ENCODE peak calls at places on chromosome 20, in four cellular contexts. One of them, this sample, is unnamed. For H3K79me2, the result is how much of the 10 kb centered on the place peaks cover.

GRCh38 chr20:2800590-2801458 is at the start of gene CPXM1:
- DNase-seq in HepG2: peak
- DNase-seq in GM12878: no peak
- DNase-seq in K562: peak
- DNase-seq in this sample: peak

GRCh38 chr20:62696999-62697398 is 11.6 kb upstream of the NTSR1 start:
- DNase-seq in HepG2: no peak
- DNase-seq in GM12878: no peak
- DNase-seq in K562: no peak
- DNase-seq in this sample: no peak

GRCh38 chr20:18692453-18692852 is 104.6 kb downstream of the DTD1 start:
- DNase-seq in HepG2: no peak
- DNase-seq in GM12878: no peak
- DNase-seq in K562: no peak
- DNase-seq in this sample: no peak

GRCh38 chr20:25253606-25254275 is 5.9 kb downstream of the PYGB start:
- DNase-seq in HepG2: no peak
- DNase-seq in GM12878: no peak
- DNase-seq in K562: no peak
- DNase-seq in this sample: no peak

GRCh38 chr20:19285424-19285823 is 73.0 kb downstream of the SLC24A3 start:
- DNase-seq in HepG2: no peak
- DNase-seq in GM12878: no peak
- DNase-seq in K562: no peak
- DNase-seq in this sample: no peak

GRCh38 chr20:9977629-9978028 is 57.2 kb upstream of the ANKEF1 start:
- DNase-seq in HepG2: peak
- DNase-seq in GM12878: no peak
- DNase-seq in K562: no peak
- DNase-seq in this sample: no peak

GRCh38 chr20:2805682-2806350 is 5.4 kb upstream of the CPXM1 start:
- DNase-seq in HepG2: no peak
- DNase-seq in GM12878: no peak
- DNase-seq in K562: peak
- DNase-seq in this sample: no peak

GRCh38 chr20:53578492-53579222 is 15.0 kb downstream of the ZNF217 start:
- DNase-seq in HepG2: peak
- DNase-seq in GM12878: peak
- DNase-seq in K562: peak
- DNase-seq in this sample: peak

GRCh38 chr20:16664031-16664430 is 65.8 kb upstream of the SNRPB2 start:
- DNase-seq in HepG2: no peak
- DNase-seq in GM12878: no peak
- DNase-seq in K562: no peak
- DNase-seq in this sample: no peak

GRCh38 chr20:33653218-33653899 is 8.8 kb upstream of the C20orf144 start:
- DNase-seq in HepG2: peak
- DNase-seq in GM12878: no peak
- DNase-seq in K562: peak
- DNase-seq in this sample: peak

GRCh38 chr20:13771853-13772453 is 12.8 kb downstream of the ESF1 start:
- DNase-seq in HepG2: peak
- DNase-seq in GM12878: no peak
- DNase-seq in K562: peak
- DNase-seq in this sample: peak

GRCh38 chr20:58701431-58702160 is 9.0 kb downstream of the NPEPL1 start:
- DNase-seq in HepG2: no peak
- DNase-seq in GM12878: no peak
- DNase-seq in K562: no peak
- DNase-seq in this sample: no peak

GRCh38 chr20:26295006-26295405 is 598.4 kb upstream of the ZNF337 start:
- DNase-seq in HepG2: no peak
- DNase-seq in GM12878: no peak
- DNase-seq in K562: no peak
- DNase-seq in this sample: no peak

GRCh38 chr20:3786126-3786484 is 435 bp downstream of the CENPB start:
- DNase-seq in HepG2: no peak
- DNase-seq in GM12878: no peak
- DNase-seq in K562: no peak
- DNase-seq in this sample: peak

GRCh38 chr20:54356726-54357235 is 118.6 kb upstream of the DOK5 start:
- DNase-seq in HepG2: no peak
- DNase-seq in GM12878: no peak
- DNase-seq in K562: no peak
- DNase-seq in this sample: no peak

GRCh38 chr20:10247440-10247839 is 28.8 kb downstream of the SNAP25 start:
- DNase-seq in HepG2: no peak
- DNase-seq in GM12878: no peak
- DNase-seq in K562: no peak
- DNase-seq in this sample: no peak

GRCh38 chr20:61253264-61253639 is 1.2 kb downstream of the CDH4 start:
- DNase-seq in HepG2: no peak
- DNase-seq in GM12878: no peak
- DNase-seq in K562: no peak
- DNase-seq in this sample: no peak

GRCh38 chr20:62702886-62703852 is 5.5 kb upstream of the NTSR1 start:
- DNase-seq in HepG2: peak
- DNase-seq in GM12878: no peak
- DNase-seq in K562: no peak
- DNase-seq in this sample: peak

GRCh38 chr20:32051720-32052089 is 337 bp upstream of the HCK start:
- DNase-seq in HepG2: no peak
- DNase-seq in GM12878: no peak
- DNase-seq in K562: no peak
- DNase-seq in this sample: no peak
- H3K79me2 ChIP-seq in HepG2: under half
- H3K79me2 ChIP-seq in GM12878: under half
- H3K79me2 ChIP-seq in K562: under half
- H3K79me2 ChIP-seq in this sample: under half

GRCh38 chr20:43525016-43525415 is 17.5 kb downstream of the L3MBTL1 start:
- DNase-seq in HepG2: no peak
- DNase-seq in GM12878: no peak
- DNase-seq in K562: no peak
- DNase-seq in this sample: no peak
- TF ChIP-seq MYC in HepG2: no peak
- TF ChIP-seq MYC in GM12878: no peak
- TF ChIP-seq MYC in K562: no peak
- TF ChIP-seq MYC in this sample: no peak

GRCh38 chr20:47669927-47670890 is 115.1 kb downstream of the SULF2 start:
- DNase-seq in HepG2: no peak
- DNase-seq in GM12878: no peak
- DNase-seq in K562: no peak
- DNase-seq in this sample: no peak
- TF ChIP-seq POLR2A in HepG2: no peak
- TF ChIP-seq POLR2A in GM12878: no peak
- TF ChIP-seq POLR2A in K562: no peak
- TF ChIP-seq POLR2A in this sample: no peak

GRCh38 chr20:44180814-44181213 is 6.2 kb downstream of the JPH2 start:
- DNase-seq in HepG2: no peak
- DNase-seq in GM12878: no peak
- DNase-seq in K562: no peak
- DNase-seq in this sample: no peak
- H3K79me2 ChIP-seq in HepG2: under half
- H3K79me2 ChIP-seq in GM12878: under half
- H3K79me2 ChIP-seq in K562: under half
- H3K79me2 ChIP-seq in this sample: under half

GRCh38 chr20:51700809-51701285 is 67.3 kb downstream of the ATP9A start:
- DNase-seq in HepG2: peak
- DNase-seq in GM12878: no peak
- DNase-seq in K562: peak
- DNase-seq in this sample: peak
- TF ChIP-seq MYC in HepG2: no peak
- TF ChIP-seq MYC in GM12878: no peak
- TF ChIP-seq MYC in K562: no peak
- TF ChIP-seq MYC in this sample: no peak

GRCh38 chr20:45342863-45343444 is 5.3 kb downstream of the SDC4 start:
- DNase-seq in HepG2: no peak
- DNase-seq in GM12878: no peak
- DNase-seq in K562: no peak
- DNase-seq in this sample: no peak

GRCh38 chr20:45345104-45345936 is 2.9 kb downstream of the SDC4 start:
- DNase-seq in HepG2: no peak
- DNase-seq in GM12878: no peak
- DNase-seq in K562: no peak
- DNase-seq in this sample: no peak

GRCh38 chr20:45343445-45343866 is 4.8 kb downstream of the SDC4 start:
- DNase-seq in HepG2: peak
- DNase-seq in GM12878: no peak
- DNase-seq in K562: peak
- DNase-seq in this sample: no peak

GRCh38 chr20:45341939-45342862 is 6.0 kb downstream of the SDC4 start:
- DNase-seq in HepG2: peak
- DNase-seq in GM12878: no peak
- DNase-seq in K562: peak
- DNase-seq in this sample: peak

DNA sequence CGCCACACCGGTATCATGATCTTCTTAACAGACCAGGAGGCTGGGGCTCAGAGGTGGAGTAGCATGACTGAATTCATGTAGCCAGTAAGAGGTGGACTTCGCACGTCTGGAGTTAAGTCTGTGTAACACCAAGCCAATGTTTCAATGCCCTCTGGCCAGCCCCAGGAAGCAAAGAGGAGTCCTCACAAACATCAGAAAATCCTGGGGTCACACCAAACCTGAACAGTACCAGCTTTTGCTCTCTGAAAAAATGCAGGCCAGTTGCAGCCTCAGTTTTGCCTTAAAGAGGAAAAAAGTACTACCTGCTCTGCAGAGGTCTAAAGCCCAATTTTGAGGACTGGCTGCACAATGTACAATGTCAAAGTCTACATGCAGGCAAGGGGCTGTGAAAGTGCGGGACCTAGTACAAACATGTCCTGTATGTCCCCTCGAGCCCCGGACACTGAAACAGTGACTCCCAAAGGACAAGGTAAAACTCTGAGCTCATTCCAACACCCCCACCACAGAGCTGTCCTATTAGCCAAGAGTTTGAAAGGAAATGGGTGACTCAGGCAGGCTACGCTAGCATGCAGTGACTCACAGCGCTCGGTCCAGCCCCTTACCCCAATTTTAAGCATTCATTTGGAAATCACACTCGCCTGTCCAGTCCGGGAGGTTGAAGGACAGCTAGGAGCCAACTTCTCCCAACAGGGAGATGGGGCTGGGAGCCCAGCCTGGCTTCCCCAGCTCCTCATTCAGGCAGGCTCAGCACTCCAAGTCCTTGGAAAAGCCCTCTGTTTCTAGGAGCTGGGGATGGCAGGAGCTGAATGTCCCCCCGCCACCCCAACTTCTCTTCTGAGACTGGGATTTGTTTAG is 4.1 kb downstream of the SDC4 start:
- DNase-seq in HepG2: peak
- DNase-seq in GM12878: no peak
- DNase-seq in K562: no peak
- DNase-seq in this sample: peak
- TF ChIP-seq POLR2A in HepG2: peak
- TF ChIP-seq POLR2A in GM12878: no peak
- TF ChIP-seq POLR2A in K562: peak
- TF ChIP-seq POLR2A in this sample: no peak

DNA sequence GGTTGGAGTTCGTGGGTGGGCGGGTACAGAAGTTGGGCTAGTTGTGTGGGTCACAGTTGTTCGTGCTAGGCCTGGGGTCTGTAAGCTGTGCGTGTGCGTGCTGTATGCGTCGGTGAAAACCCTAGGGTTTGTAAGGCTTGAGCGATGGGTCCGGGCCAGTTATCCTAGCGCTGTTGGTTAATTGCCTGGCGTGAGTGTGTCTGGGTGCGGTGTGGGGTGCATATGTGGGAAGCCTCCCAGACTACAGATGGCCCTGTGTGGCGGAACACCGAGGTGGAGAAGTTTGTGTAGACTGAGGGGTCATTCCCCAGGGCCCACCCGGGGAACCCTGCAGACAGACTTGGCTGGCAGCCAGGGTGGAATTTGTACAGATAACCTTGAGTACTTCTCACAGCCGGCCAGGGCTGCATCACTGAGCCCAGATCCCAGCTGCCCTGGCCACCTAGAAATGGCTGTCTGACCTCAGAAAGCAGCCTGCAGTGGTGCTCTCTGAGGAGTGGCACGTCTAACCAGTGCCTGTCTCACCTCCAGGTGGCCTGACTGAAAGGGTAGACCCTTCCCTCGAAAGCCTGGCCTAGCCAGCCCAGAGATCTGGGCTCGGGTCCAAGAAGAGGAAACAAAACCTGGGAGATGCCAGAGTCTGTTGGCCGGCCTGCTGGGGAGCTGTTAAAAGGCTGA is 1.8 kb downstream of the TGIF2 start:
- DNase-seq in HepG2: peak
- DNase-seq in GM12878: no peak
- DNase-seq in K562: peak
- DNase-seq in this sample: peak
- H3K79me2 ChIP-seq in HepG2: half or more
- H3K79me2 ChIP-seq in GM12878: half or more
- H3K79me2 ChIP-seq in K562: under half
- H3K79me2 ChIP-seq in this sample: under half

DNA sequence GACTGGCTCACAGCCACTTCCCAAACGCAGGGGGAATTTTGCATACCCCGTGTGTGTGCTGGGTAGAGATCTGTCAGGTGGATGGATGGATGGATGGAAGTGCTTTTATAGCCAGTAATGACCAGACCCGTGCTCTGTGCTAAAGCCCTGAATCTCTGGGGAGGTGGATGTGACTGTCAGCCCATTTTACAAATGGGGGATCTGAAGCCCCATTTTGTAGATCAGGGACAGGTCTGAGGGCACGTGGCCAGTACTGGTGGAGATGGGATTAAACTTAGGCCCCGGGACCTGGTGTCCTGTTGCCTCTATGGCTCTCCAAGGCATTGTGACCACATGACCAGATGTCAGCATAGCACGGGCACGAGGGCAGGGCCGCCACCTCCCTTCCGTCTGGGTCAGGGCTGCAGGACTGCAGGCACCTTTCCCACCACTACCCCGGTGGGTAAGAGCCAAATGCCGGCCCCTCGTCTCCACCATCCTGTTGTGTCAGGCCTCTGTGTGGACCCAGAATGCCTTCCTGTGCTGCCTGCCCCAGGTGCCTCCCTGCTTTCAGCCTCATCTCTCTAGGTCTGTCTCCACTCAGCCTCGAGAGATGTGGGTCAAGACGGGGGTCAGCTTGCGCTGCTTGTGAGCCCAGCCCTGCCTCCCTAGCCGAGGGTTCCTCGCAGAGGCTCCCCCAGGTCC is 38.4 kb upstream of the ZBP1 start:
- DNase-seq in HepG2: no peak
- DNase-seq in GM12878: no peak
- DNase-seq in K562: no peak
- DNase-seq in this sample: no peak
- TF ChIP-seq MYC in HepG2: no peak
- TF ChIP-seq MYC in GM12878: no peak
- TF ChIP-seq MYC in K562: no peak
- TF ChIP-seq MYC in this sample: no peak

GRCh38 chr20:24002896-24003295 is 14.3 kb upstream of the GGTLC1 start:
- DNase-seq in HepG2: no peak
- DNase-seq in GM12878: no peak
- DNase-seq in K562: no peak
- DNase-seq in this sample: no peak
- TF ChIP-seq POLR2A in HepG2: no peak
- TF ChIP-seq POLR2A in GM12878: no peak
- TF ChIP-seq POLR2A in K562: no peak
- TF ChIP-seq POLR2A in this sample: no peak